ENCODE peak calls at places on chromosomes 7 and 10, in ten cellular contexts. F is neural progenitor cell, U is fibroblast of lung, N is cardiac muscle cell, X is tibial artery, K is heart right ventricle, T is fibroblast of mammary gland, W is thoracic aorta, V is SJCRH30, G is GM23338. I is an unnamed sample.

GRCh38 chr10:129961274-129961839 is 2.7 kb downstream of the EBF3 start:
- DNase-seq in F (no peak), U (no peak), N (no peak), X (no peak), K (no peak), T (peak; percentile 38), W (no peak), V (no peak), G (no peak), I (no peak)

GRCh38 chr7:56125831-56126230 is 9.6 kb upstream of the NUPR2 start:
- DNase-seq in F (no peak), U (no peak), N (no peak), X (no peak), K (no peak), T (no peak), W (no peak), V (no peak), G (no peak), I (no peak)

GRCh38 chr7:68841004-68841403 is 757.3 kb upstream of the AUTS2 start:
- DNase-seq in F (no peak), U (peak; percentile 29), N (no peak), X (no peak), K (no peak), T (peak; percentile 9), W (no peak), V (no peak), G (no peak), I (no peak)

GRCh38 chr7:129664029-129665012 is 52.8 kb downstream of the NRF1 start:
- DNase-seq in F (peak; percentile 27), U (peak; percentile 69), N (peak; percentile 40), X (no peak), K (no peak), T (peak; percentile 82), W (no peak), V (peak; percentile 79), G (peak; percentile 66), I (no peak)

GRCh38 chr10:6702030-6702429 is 122.0 kb upstream of the PRKCQ start:
- DNase-seq in F (no peak), U (no peak), N (no peak), X (no peak), K (no peak), T (no peak), W (no peak), V (no peak), G (no peak), I (no peak)

GRCh38 chr7:99504281-99504602 is 220 bp upstream of the ZKSCAN5 start:
- DNase-seq in F (peak; percentile 99), U (peak; percentile 96), N (peak; percentile 99), X (no peak), K (no peak), T (no peak), W (peak; percentile 95), V (peak; percentile 98), G (peak; percentile 100), I (no peak)

GRCh38 chr10:109992485-109992884 is 15.3 kb upstream of the ADD3 start:
- DNase-seq in F (no peak), U (peak; percentile 88), N (no peak), X (no peak), K (no peak), T (peak; percentile 59), W (no peak), V (no peak), G (no peak), I (no peak)

GRCh38 chr10:986137-986825 is 2.0 kb upstream of the GTPBP4 start:
- DNase-seq in F (no peak), U (peak; percentile 92), N (no peak), X (no peak), K (no peak), T (peak; percentile 45), W (no peak), V (no peak), G (no peak), I (peak; percentile 27)

GRCh38 chr7:97016392-97017196 is 8.0 kb downstream of the DLX5 start:
- DNase-seq in F (peak; percentile 85), U (no peak), N (no peak), X (no peak), K (no peak), T (no peak), W (no peak), V (no peak), G (peak; percentile 92), I (no peak)

GRCh38 chr7:97014145-97014544 is 8.8 kb downstream of the DLX6 start:
- DNase-seq in F (no peak), U (no peak), N (no peak), X (no peak), K (no peak), T (no peak), W (no peak), V (no peak), G (no peak), I (no peak)

GRCh38 chr7:97015279-97015678 is 9.4 kb downstream of the DLX5 start:
- DNase-seq in F (no peak), U (no peak), N (no peak), X (no peak), K (no peak), T (no peak), W (no peak), V (no peak), G (peak; percentile 4), I (no peak)

GRCh38 chr7:97017197-97018125 is 7.2 kb downstream of the DLX5 start:
- DNase-seq in F (peak; percentile 50), U (no peak), N (no peak), X (no peak), K (no peak), T (no peak), W (no peak), V (no peak), G (peak; percentile 12), I (no peak)

DNA sequence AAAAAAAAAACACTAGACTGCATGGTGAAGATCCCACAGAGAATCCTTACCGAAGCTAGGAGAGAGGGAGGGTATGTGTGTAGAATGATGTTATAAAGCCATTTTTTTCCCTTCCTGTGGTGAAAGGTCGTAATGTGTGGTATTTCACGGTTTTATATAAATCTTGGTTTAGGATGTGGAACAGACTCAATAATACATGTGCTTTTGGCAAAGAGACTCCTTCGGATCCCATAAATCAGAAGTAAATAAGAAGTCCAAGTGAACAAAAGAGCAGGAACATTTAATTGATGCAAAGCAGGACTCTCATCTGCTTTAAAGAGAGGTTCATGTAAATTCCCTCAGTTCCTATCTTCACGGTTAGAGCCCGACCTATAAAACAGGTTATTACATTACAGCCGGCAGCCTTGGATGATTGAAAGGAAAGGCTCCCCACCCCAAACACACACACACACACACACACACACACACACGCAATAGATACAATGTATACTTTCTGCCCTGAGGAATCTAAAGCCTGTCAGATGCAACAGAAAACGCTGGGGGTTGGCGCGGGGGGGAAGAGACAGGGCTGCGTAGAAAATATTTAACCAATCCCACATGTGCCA is 8.7 kb downstream of the DLX5 start:
- DNase-seq in F (no peak), U (no peak), N (no peak), X (no peak), K (no peak), T (no peak), W (no peak), V (no peak), G (peak; percentile 5), I (no peak)
- H3K4me3 ChIP-seq in F (peak overlapping the region; percentile 45), U (no peak overlapping the region), N (no peak overlapping the region), X (no peak overlapping the region), K (no peak overlapping the region), T (no peak overlapping the region), W (no peak overlapping the region), V (no peak overlapping the region), G (peak overlapping the region; percentile 51), I (no peak overlapping the region)

GRCh38 chr7:130887182-130888016 is 153.4 kb upstream of the KLF14 start:
- DNase-seq in F (no peak), U (peak; percentile 91), N (no peak), X (no peak), K (no peak), T (peak; percentile 86), W (no peak), V (no peak), G (no peak), I (no peak)

GRCh38 chr7:130888468-130888867 is 154.5 kb upstream of the KLF14 start:
- DNase-seq in F (no peak), U (no peak), N (no peak), X (no peak), K (no peak), T (no peak), W (no peak), V (no peak), G (no peak), I (peak; percentile 15)

GRCh38 chr7:130888017-130888371 is 154.0 kb upstream of the KLF14 start:
- DNase-seq in F (no peak), U (peak; percentile 28), N (no peak), X (no peak), K (no peak), T (peak; percentile 79), W (no peak), V (no peak), G (no peak), I (no peak)

GRCh38 chr7:130891254-130892094 is 157.5 kb upstream of the KLF14 start:
- DNase-seq in F (no peak), U (peak; percentile 98), N (no peak), X (peak; percentile 88), K (peak; percentile 50), T (peak; percentile 98), W (peak; percentile 58), V (no peak), G (no peak), I (peak; percentile 84)

DNA sequence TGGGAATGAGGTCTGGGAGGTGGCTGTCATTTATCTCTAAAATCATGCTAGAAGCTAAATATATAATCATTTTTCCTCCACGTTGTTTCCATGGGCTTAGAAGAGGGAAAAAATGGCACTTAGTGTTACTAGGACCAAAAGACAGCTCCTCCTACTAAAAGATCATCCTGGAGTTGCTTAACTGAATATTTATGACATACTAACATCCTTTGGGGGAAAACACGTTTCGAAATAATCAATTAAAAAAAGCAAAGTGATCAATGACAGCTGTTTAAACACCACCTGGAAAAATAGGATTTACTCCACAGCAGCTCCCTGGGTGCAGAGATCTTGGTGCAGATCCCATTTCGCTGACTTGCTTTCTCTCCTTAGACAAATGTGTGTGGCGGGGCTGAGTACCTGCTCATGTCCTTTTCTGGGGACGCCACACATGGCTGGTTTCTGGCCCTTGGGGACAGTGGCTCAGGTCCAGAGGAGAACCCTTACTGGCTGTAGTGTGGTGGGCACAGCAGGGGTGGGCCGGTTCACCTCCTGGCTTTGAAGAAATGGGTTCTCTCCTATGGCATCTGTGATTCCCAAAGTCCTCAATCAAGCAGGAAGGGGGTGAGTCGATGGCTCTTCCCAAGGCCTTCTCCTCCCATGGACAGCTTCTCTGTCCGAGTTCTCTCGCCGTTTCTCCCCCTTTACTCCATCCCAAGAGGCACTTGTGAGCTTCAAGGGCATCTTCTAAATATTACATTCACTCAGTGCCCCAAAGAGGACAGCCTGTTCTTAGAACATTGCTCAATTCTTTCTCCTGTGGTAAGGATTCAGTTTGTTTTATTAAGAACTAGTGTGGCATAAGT is 156.4 kb upstream of the KLF14 start:
- DNase-seq in F (no peak), U (no peak), N (no peak), X (no peak), K (no peak), T (peak; percentile 82), W (no peak), V (no peak), G (no peak), I (no peak)
- H3K4me3 ChIP-seq in F (no peak overlapping the region), U (no peak overlapping the region), N (no peak overlapping the region), X (peak overlapping the region; percentile 15), K (no peak overlapping the region), T (no peak overlapping the region), W (peak overlapping the region; percentile 37), V (no peak overlapping the region), G (no peak overlapping the region), I (no peak overlapping the region)

GRCh38 chr10:47104786-47105385 is 193.7 kb downstream of the PTPN20 start:
- DNase-seq in F (no peak), U (no peak), N (no peak), X (peak; percentile 62), K (no peak), T (no peak), W (no peak), V (no peak), G (no peak), I (peak; percentile 59)

GRCh38 chr10:47101196-47101595 is 190.0 kb downstream of the PTPN20 start:
- DNase-seq in F (no peak), U (no peak), N (no peak), X (no peak), K (no peak), T (no peak), W (no peak), V (no peak), G (no peak), I (no peak)

GRCh38 chr10:47107226-47107625 is 192.8 kb upstream of the GDF10 start:
- DNase-seq in F (no peak), U (no peak), N (no peak), X (no peak), K (no peak), T (no peak), W (no peak), V (no peak), G (no peak), I (no peak)

GRCh38 chr10:47101807-47102206 is 190.6 kb downstream of the PTPN20 start:
- DNase-seq in F (no peak), U (no peak), N (no peak), X (no peak), K (no peak), T (no peak), W (no peak), V (no peak), G (no peak), I (no peak)

GRCh38 chr10:47104101-47104707 is 193.0 kb downstream of the PTPN20 start:
- DNase-seq in F (no peak), U (no peak), N (peak; percentile 38), X (no peak), K (no peak), T (no peak), W (no peak), V (no peak), G (no peak), I (no peak)
- H3K4me3 ChIP-seq in F (no peak overlapping the region), U (no peak overlapping the region), N (no peak overlapping the region), X (no peak overlapping the region), K (no peak overlapping the region), T (no peak overlapping the region), W (no peak overlapping the region), V (no peak overlapping the region), G (no peak overlapping the region), I (no peak overlapping the region)

GRCh38 chr7:27196287-27196739 is 3.6 kb downstream of the HOXA13 start:
- DNase-seq in F (peak; percentile 84), U (peak; percentile 52), N (peak; percentile 87), X (peak; percentile 89), K (peak; percentile 83), T (peak; percentile 75), W (peak; percentile 58), V (peak; percentile 88), G (peak; percentile 87), I (peak; percentile 86)
- H3K4me3 ChIP-seq in F (no peak overlapping the region), U (no peak overlapping the region), N (no peak overlapping the region), X (no peak overlapping the region), K (no peak overlapping the region), T (no peak overlapping the region), W (no peak overlapping the region), V (no peak overlapping the region), G (no peak overlapping the region), I (no peak overlapping the region)